ENCODE peak calls at places on chromosome 3, in five cellular contexts. A is cardiac muscle cell, X is SK-N-SH, G is IMR-90, H is HCT116. M is an unnamed sample. For H3K36me3, the result is how much of the 10 kb centered on the place peaks cover.

GRCh38 chr3:102745881-102746280 is 311.1 kb downstream of the ZPLD1 start:
- DNase-seq in A (no peak), X (no peak), G (no peak), H (peak), M (no peak)

GRCh38 chr3:180909369-180910127 is 2.9 kb upstream of the FXR1 start:
- DNase-seq in A (no peak), X (no peak), G (no peak), H (no peak), M (no peak)

GRCh38 chr3:178665747-178666146 is 129.5 kb downstream of the KCNMB2 start:
- DNase-seq in A (peak), X (no peak), G (no peak), H (no peak), M (no peak)

GRCh38 chr3:122273498-122273897 is 51.5 kb upstream of the CSTA start:
- DNase-seq in A (no peak), X (no peak), G (no peak), H (no peak), M (no peak)

GRCh38 chr3:49611714-49612113 is 57.4 kb downstream of the BSN start:
- DNase-seq in A (no peak), X (no peak), G (no peak), H (no peak), M (no peak)

GRCh38 chr3:4343258-4343657 is 40.1 kb downstream of the SETMAR start:
- DNase-seq in A (no peak), X (no peak), G (peak), H (no peak), M (no peak)

GRCh38 chr3:31813686-31814085 is 167.4 kb downstream of the OSBPL10 start:
- DNase-seq in A (no peak), X (no peak), G (no peak), H (no peak), M (no peak)

GRCh38 chr3:55559651-55560423 is 72.7 kb upstream of the WNT5A start:
- DNase-seq in A (no peak), X (no peak), G (no peak), H (no peak), M (no peak)

GRCh38 chr3:35743218-35743617 is 103.9 kb downstream of the ARPP21 start:
- DNase-seq in A (no peak), X (no peak), G (no peak), H (no peak), M (no peak)

DNA sequence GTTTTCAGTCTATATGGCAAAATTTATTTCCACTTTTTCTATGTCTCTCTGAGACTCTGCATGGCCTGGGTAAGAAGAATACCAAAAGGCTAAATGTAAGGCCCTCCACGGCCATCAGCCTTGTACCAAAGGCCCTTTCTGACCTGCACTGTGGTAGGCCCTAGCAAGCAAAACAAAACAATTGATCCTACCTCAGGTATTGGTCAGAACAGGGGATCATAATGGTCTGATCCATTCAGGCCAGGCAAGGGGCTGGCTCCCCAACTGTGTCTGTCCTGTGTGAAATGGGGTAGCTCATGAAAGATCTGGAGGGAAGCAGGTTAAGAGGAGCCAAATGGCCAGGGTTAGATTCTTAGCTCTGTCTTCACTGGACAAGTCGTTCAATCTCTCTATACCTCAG is 181.3 kb downstream of the SSR3 start:
- DNase-seq in A (no peak), X (no peak), G (no peak), H (no peak), M (no peak)
- TF ChIP-seq CTCF in A (no peak), X (no peak), G (no peak), H (no peak), M (no peak)

GRCh38 chr3:192571197-192571791 is 156.0 kb downstream of the FGF12 start:
- DNase-seq in A (no peak), X (peak), G (peak), H (no peak), M (peak)
- H3K4me3 ChIP-seq in A (no peak), X (peak), G (peak), H (no peak), M (no peak)

DNA sequence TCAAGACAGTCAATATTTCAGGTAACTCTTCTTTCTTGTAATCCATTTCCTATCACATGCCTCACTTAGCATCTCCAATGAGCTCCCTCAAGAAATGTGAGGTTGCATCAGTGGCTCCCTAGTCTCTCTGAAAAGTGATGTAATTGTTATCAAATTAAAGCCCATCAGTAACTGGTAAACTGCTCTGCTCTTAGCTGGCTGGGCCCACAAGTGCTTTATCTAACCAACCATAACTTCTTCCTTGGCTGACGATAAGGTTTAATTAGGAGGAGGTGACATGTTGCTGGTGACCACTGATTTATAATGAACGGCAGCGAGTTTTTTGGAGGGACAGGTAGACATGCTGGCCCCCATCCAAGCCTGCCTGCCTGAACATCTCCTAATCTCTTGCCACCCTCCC is 79.6 kb downstream of the RTP4 start:
- DNase-seq in A (no peak), X (no peak), G (no peak), H (no peak), M (no peak)
- H3K36me3 ChIP-seq in A (under half), X (under half), G (under half), H (under half), M (under half)

GRCh38 chr3:150603090-150603887 is at the start of gene SELENOT:
- DNase-seq in A (peak), X (peak), G (peak), H (peak), M (peak)
- TF ChIP-seq CTCF in A (peak), X (peak), G (peak), H (no peak), M (peak)

DNA sequence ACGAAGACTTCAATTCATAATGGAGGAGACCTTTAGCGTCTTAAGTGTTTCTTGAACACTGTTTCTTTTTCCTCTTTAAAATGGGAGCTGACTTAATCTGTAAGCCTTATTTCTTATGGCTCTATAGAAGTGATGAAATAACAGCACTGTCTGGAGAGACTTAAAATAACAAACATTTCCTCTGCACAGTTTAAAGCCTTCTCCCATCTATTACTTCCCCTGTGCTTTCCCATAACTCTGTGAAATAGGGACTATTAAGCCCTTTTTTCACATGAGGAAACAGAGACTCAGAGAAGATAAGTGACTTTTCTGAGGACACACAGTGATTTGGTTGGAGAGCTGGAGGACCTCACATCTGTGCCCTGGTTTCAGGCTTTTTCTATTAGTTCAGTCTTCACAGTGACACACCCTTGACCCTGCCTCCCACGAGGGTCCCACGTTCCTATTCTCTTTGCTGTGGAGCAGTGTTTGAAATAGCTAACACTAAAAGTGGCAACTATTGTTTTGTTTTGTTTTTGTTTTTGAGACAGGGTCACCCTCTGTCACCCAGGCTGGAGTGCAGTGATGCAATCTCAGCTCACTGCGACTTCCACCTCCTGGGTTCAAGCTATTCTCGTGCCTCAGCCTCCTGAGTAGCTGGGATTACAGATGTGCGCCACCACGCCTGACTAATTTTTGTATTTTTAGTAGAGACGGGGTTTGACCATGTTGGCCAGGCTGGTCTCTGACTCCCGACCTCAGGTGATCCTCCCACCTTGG is 82.9 kb downstream of the ST6GAL1 start:
- DNase-seq in A (no peak), X (no peak), G (peak), H (no peak), M (no peak)
- H3K4me3 ChIP-seq in A (no peak), X (no peak), G (no peak), H (no peak), M (no peak)

DNA sequence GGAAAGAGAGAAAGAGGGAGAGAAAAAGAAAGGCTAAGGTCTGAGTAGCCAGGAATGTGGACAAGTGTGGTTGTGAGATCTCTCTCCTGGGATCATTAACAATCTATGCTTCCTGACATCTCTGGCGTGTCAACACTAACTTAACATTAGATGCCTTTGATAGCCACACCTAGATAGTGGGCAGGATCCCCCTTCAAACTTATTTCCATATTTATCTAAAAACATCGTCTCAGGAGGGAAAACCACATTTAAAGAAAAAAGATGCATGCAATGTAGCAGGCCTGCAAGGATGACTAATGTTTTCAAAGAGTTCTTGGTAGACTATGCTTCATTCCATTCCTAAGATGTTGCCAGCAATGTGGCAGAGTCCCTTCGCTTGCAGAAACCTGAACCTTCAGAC is 80.9 kb downstream of the MLH1 start:
- DNase-seq in A (no peak), X (no peak), G (peak), H (no peak), M (no peak)
- H3K36me3 ChIP-seq in A (under half), X (under half), G (under half), H (under half), M (under half)

GRCh38 chr3:19717736-19718135 is 216.3 kb downstream of the EFHB start:
- DNase-seq in A (no peak), X (no peak), G (no peak), H (no peak), M (no peak)
- TF ChIP-seq CTCF in A (no peak), X (no peak), G (no peak), H (no peak), M (no peak)

M was measured in GM06990.